ENCODE peak calls at places on chromosome 5, in ten cellular contexts. S, J, L, Z, A, U, G, H, X and T are unnamed samples.

GRCh38 chr5:65050140-65050539 is 281.4 kb downstream of the CWC27 start:
- DNase-seq in L (no peak), S (no peak), G (no peak), U (no peak), J (no peak), X (no peak), H (no peak), Z (no peak), A (no peak), T (no peak)

GRCh38 chr5:139669681-139670368 is 21.7 kb downstream of the CXXC5 start:
- DNase-seq in A (peak; percentile 37), U (no peak), J (peak; percentile 68), X (no peak), Z (no peak), H (no peak), G (peak; percentile 80), L (no peak), S (peak; percentile 40), T (no peak)

GRCh38 chr5:172616730-172617129 is 24.3 kb upstream of the NEURL1B start:
- DNase-seq in U (no peak), S (no peak), L (no peak), H (no peak), J (no peak), Z (no peak), A (no peak), X (no peak), G (no peak), T (no peak)

GRCh38 chr5:161541-162110 is 29.7 kb upstream of the LRRC14B start:
- DNase-seq in G (no peak), J (no peak), H (no peak), U (no peak), Z (no peak), L (no peak), A (no peak), S (no peak), X (no peak), T (no peak)

GRCh38 chr5:120454094-120454798 is 9.9 kb upstream of the PRR16 start:
- DNase-seq in U (no peak), J (no peak), G (no peak), S (no peak), H (peak; percentile 36), X (peak; percentile 17), Z (no peak), L (no peak), A (no peak), T (no peak)

GRCh38 chr5:1171340-1171941 is 30.0 kb upstream of the SLC6A19 start:
- DNase-seq in X (no peak), A (no peak), U (no peak), G (no peak), S (no peak), Z (no peak), J (no peak), H (peak; percentile 21), L (no peak), T (peak; percentile 84)

GRCh38 chr5:142601432-142601831 is 84.5 kb downstream of the FGF1 start:
- DNase-seq in A (no peak), J (no peak), L (no peak), X (peak; percentile 7), Z (no peak), S (no peak), H (no peak), G (no peak), U (no peak), T (no peak)

GRCh38 chr5:171592741-171593140 is 173.3 kb downstream of the FGF18 start:
- DNase-seq in S (no peak), X (no peak), U (no peak), L (no peak), Z (no peak), A (no peak), G (no peak), J (no peak), H (no peak), T (peak; percentile 23)

GRCh38 chr5:141513021-141513626 is 24.2 kb downstream of the PCDHGC5 start:
- DNase-seq in X (peak; percentile 55), Z (peak; percentile 16), U (no peak), G (no peak), S (peak; percentile 45), H (peak; percentile 52), L (no peak), J (no peak), A (no peak), T (no peak)

GRCh38 chr5:84623034-84623433 is 238.4 kb upstream of the EDIL3 start:
- DNase-seq in G (no peak), L (no peak), Z (no peak), X (no peak), U (no peak), J (peak; percentile 84), A (no peak), S (no peak), H (no peak), T (no peak)

GRCh38 chr5:63820557-63820956 is 141.7 kb downstream of the HTR1A start:
- DNase-seq in S (no peak), H (no peak), A (no peak), X (no peak), G (no peak), J (no peak), Z (no peak), U (no peak), L (no peak), T (no peak)

GRCh38 chr5:111853748-111854147 is 96.8 kb upstream of the NREP start:
- DNase-seq in X (no peak), G (peak; percentile 29), H (no peak), L (no peak), U (no peak), A (no peak), J (no peak), S (no peak), Z (no peak), T (no peak)

GRCh38 chr5:45038366-45038987 is 229.7 kb downstream of the MRPS30 start:
- DNase-seq in S (no peak), Z (no peak), L (no peak), J (peak; percentile 87), U (no peak), G (peak; percentile 18), A (no peak), X (no peak), H (peak; percentile 29), T (peak; percentile 71)

GRCh38 chr5:141524604-141525597 is 36.0 kb downstream of the PCDHGC5 start:
- DNase-seq in Z (peak; percentile 46), L (no peak), J (peak; percentile 68), U (peak; percentile 26), X (peak; percentile 85), H (peak; percentile 83), G (peak; percentile 73), S (peak; percentile 65), A (peak; percentile 83), T (peak; percentile 88)

GRCh38 chr5:108801776-108802175 is 54.1 kb downstream of the FER start:
- DNase-seq in U (no peak), G (no peak), H (peak; percentile 94), X (no peak), A (no peak), J (peak; percentile 58), S (no peak), Z (no peak), L (no peak), T (peak; percentile 92)

GRCh38 chr5:481347-481746 is 38.4 kb downstream of the EXOC3 start:
- DNase-seq in J (no peak), L (no peak), G (no peak), S (no peak), H (no peak), Z (no peak), X (no peak), U (no peak), A (no peak), T (no peak)

GRCh38 chr5:132396589-132397001 is 27.1 kb downstream of the SLC22A5 start:
- DNase-seq in Z (no peak), X (no peak), L (no peak), U (no peak), A (no peak), G (no peak), H (no peak), J (no peak), S (no peak), T (no peak)

GRCh38 chr5:143341807-143342570 is 61.5 kb downstream of the NR3C1 start:
- DNase-seq in U (no peak), S (no peak), Z (no peak), H (peak; percentile 84), X (no peak), J (no peak), L (no peak), A (no peak), G (no peak), T (peak; percentile 53)

GRCh38 chr5:40689442-40689841 is 9.7 kb downstream of the PTGER4 start:
- DNase-seq in S (no peak), A (no peak), L (no peak), U (no peak), G (no peak), H (peak; percentile 98), Z (no peak), J (no peak), X (no peak), T (peak; percentile 99)

GRCh38 chr5:154190652-154191304 is at the start of gene GALNT10:
- DNase-seq in U (no peak), A (peak; percentile 69), J (peak; percentile 43), S (no peak), X (peak; percentile 65), H (no peak), Z (peak; percentile 74), L (no peak), G (peak; percentile 95), T (peak; percentile 59)

GRCh38 chr5:59893436-59894227 is at the start of gene PDE4D:
- DNase-seq in U (no peak), G (peak; percentile 52), L (no peak), Z (no peak), A (peak; percentile 63), J (peak; percentile 70), H (peak; percentile 48), X (peak; percentile 65), S (no peak), T (peak; percentile 24)

GRCh38 chr5:151503999-151504398 is 56.6 kb downstream of the SLC36A1 start:
- DNase-seq in G (no peak), H (no peak), U (no peak), S (no peak), A (no peak), L (no peak), J (no peak), Z (no peak), X (no peak), T (no peak)

GRCh38 chr5:115532517-115532916 is 12.1 kb downstream of the FEM1C start:
- DNase-seq in X (no peak), L (no peak), Z (no peak), U (no peak), J (no peak), A (no peak), G (no peak), H (peak; percentile 6), S (no peak), T (peak; percentile 15)

GRCh38 chr5:10330511-10331105 is 22.9 kb upstream of the MARCHF6 start:
- DNase-seq in Z (no peak), G (no peak), X (peak; percentile 29), L (no peak), H (no peak), A (no peak), U (no peak), J (no peak), S (no peak), T (no peak)

GRCh38 chr5:113489299-113489698 is 1.0 kb upstream of the MCC start:
- DNase-seq in J (peak; percentile 92), G (no peak), S (no peak), Z (peak; percentile 14), H (peak; percentile 99), U (no peak), X (no peak), L (no peak), A (no peak), T (peak; percentile 97)

GRCh38 chr5:7876867-7877266 is 7.9 kb downstream of the MTRR start:
- DNase-seq in L (no peak), Z (no peak), A (no peak), G (no peak), U (no peak), S (no peak), X (no peak), J (no peak), H (peak; percentile 70), T (peak; percentile 89)

GRCh38 chr5:136155769-136156168 is 23.1 kb downstream of the SMAD5 start:
- DNase-seq in H (peak; percentile 69), S (no peak), Z (no peak), X (no peak), A (no peak), J (no peak), G (no peak), L (no peak), U (no peak), T (no peak)

GRCh38 chr5:56735845-56736641 is 79.3 kb upstream of the MAP3K1 start:
- DNase-seq in H (no peak), Z (peak; percentile 33), A (no peak), U (no peak), J (peak; percentile 90), L (no peak), X (no peak), G (no peak), S (peak; percentile 25), T (no peak)